ENCODE peak calls at places on chromosomes 7 and 10, in ten cellular contexts. Q is neural progenitor cell; V is T follicular helper cell; K is glutamatergic neuron; W is iris pigment epithelial cell; R is WTC11; J is pulmonary artery endothelial cell; B is mammary epithelial cell; Z is activated CD8-positive, alpha-beta memory T cell treated with anti-CD3 and anti-CD28 coated beads, Interleukin-2, amount 10 ng/mL, durations not matched to agents 7 days and 5 days; Y is astrocyte of the hippocampus. U is an unnamed sample.

GRCh38 chr10:129580897-129581296 is 113.9 kb downstream of the MGMT start:
- DNase-seq in W (no peak), B (no peak), J (no peak), R (no peak), K (no peak), V (no peak), Z (no peak), Y (no peak), Q (no peak), U (no peak)

GRCh38 chr7:157517782-157518513 is 181.1 kb downstream of the DNAJB6 start:
- DNase-seq in J (no peak), Y (no peak), Z (peak), B (no peak), K (no peak), V (no peak), W (no peak), R (no peak), Q (no peak), U (no peak)

GRCh38 chr10:30553018-30553624 is 76.4 kb downstream of the LYZL2 start:
- DNase-seq in Q (peak), K (peak), Z (no peak), J (no peak), R (peak), W (no peak), B (no peak), V (no peak), Y (no peak), U (peak)

GRCh38 chr7:131618391-131618790 is 62.0 kb upstream of the PODXL start:
- DNase-seq in B (no peak), Y (no peak), J (no peak), Z (no peak), V (no peak), R (no peak), W (no peak), K (no peak), Q (no peak), U (no peak)

GRCh38 chr10:11505636-11506035 is 105.8 kb downstream of the USP6NL start:
- DNase-seq in Y (peak), W (no peak), J (no peak), Z (no peak), B (no peak), R (no peak), K (no peak), V (no peak), Q (peak), U (no peak)

GRCh38 chr10:96651998-96652431 is 65.2 kb upstream of the TM9SF3 start:
- DNase-seq in Z (peak), Y (no peak), Q (no peak), R (no peak), B (no peak), K (no peak), J (no peak), W (no peak), V (no peak), U (no peak)

GRCh38 chr10:66836057-66836456 is 89.8 kb upstream of the LRRTM3 start:
- DNase-seq in Y (peak), V (no peak), W (peak), Z (no peak), Q (no peak), J (no peak), K (no peak), R (no peak), B (peak), U (no peak)

GRCh38 chr7:87567052-87567451 is 33.6 kb downstream of the ABCB1 start:
- DNase-seq in Q (no peak), W (peak), R (no peak), B (no peak), V (no peak), Y (peak), J (no peak), K (no peak), Z (no peak), U (no peak)

GRCh38 chr10:45001382-45002148 is 842 bp downstream of the ZNF22 start:
- DNase-seq in B (peak), Z (peak), J (no peak), K (peak), V (peak), R (no peak), W (peak), Q (peak), Y (peak), U (peak)

GRCh38 chr10:47136866-47137265 is 163.1 kb upstream of the GDF10 start:
- DNase-seq in W (peak), Q (no peak), Z (no peak), K (no peak), R (no peak), J (no peak), B (no peak), V (no peak), Y (no peak), U (no peak)

GRCh38 chr10:71719042-71719441 is 536 bp downstream of the C10orf105 start:
- DNase-seq in Y (peak), R (no peak), W (no peak), V (no peak), Q (no peak), K (no peak), Z (no peak), J (no peak), B (no peak), U (no peak)

GRCh38 chr10:118501637-118502440 is 93.6 kb downstream of the PRLHR start:
- DNase-seq in Z (no peak), B (peak), Q (no peak), Y (peak), K (no peak), V (no peak), J (no peak), W (peak), R (no peak), U (no peak)

GRCh38 chr7:146116452-146117219 is at the start of gene CNTNAP2:
- DNase-seq in R (peak), B (no peak), J (no peak), V (no peak), Q (peak), W (peak), Z (no peak), Y (peak), K (peak), U (peak)

GRCh38 chr7:2553831-2554581 is 1.3 kb downstream of the BRAT1 start:
- DNase-seq in K (peak), Y (no peak), W (no peak), J (no peak), B (no peak), Z (no peak), Q (no peak), R (no peak), V (no peak), U (no peak)

GRCh38 chr7:140704205-140704604 is 7.7 kb downstream of the NDUFB2 start:
- DNase-seq in Z (no peak), R (no peak), V (no peak), B (no peak), Y (no peak), K (no peak), J (no peak), Q (no peak), W (no peak), U (no peak)

GRCh38 chr10:30828227-30828626 is 198.7 kb upstream of the LYZL2 start:
- DNase-seq in V (no peak), Y (no peak), Q (no peak), K (no peak), W (no peak), B (no peak), Z (no peak), R (no peak), J (no peak), U (no peak)

GRCh38 chr7:8627322-8627721 is 193.9 kb downstream of the NXPH1 start:
- DNase-seq in Y (no peak), Z (no peak), K (no peak), V (no peak), W (no peak), R (no peak), B (no peak), Q (no peak), J (no peak), U (peak)

GRCh38 chr10:44963772-44964633 is 4.4 kb downstream of the RASSF4 start:
- DNase-seq in B (no peak), Z (peak), J (no peak), K (peak), Y (peak), R (peak), V (no peak), W (no peak), Q (peak), U (peak)

GRCh38 chr10:52106895-52107294 is 207.2 kb upstream of the DKK1 start:
- DNase-seq in R (no peak), B (no peak), Y (no peak), Z (no peak), W (peak), V (no peak), J (no peak), K (no peak), Q (peak), U (peak)

GRCh38 chr10:102595293-102595692 is 49.0 kb upstream of the TRIM8 start:
- DNase-seq in B (no peak), J (no peak), Z (no peak), V (no peak), Q (no peak), W (no peak), K (no peak), R (no peak), Y (no peak), U (no peak)

GRCh38 chr7:4931932-4932331 is 27.1 kb downstream of the MMD2 start:
- DNase-seq in J (no peak), R (peak), K (peak), B (peak), Y (peak), Z (no peak), V (no peak), W (no peak), Q (peak), U (peak)

GRCh38 chr10:46558141-46558410 is 1.6 kb upstream of the GPRIN2 start:
- DNase-seq in W (no peak), V (no peak), K (no peak), J (no peak), R (no peak), B (no peak), Q (no peak), Y (no peak), Z (no peak), U (no peak)

GRCh38 chr10:131021967-131022366 is 289.6 kb downstream of the TCERG1L start:
- DNase-seq in Z (no peak), R (no peak), Q (no peak), B (no peak), Y (no peak), W (no peak), J (no peak), K (no peak), V (no peak), U (no peak)

GRCh38 chr10:30374353-30374752 is 25.3 kb upstream of the MTPAP start:
- DNase-seq in V (no peak), B (no peak), Z (no peak), J (no peak), R (peak), K (no peak), W (no peak), Y (no peak), Q (peak), U (peak)

GRCh38 chr10:103062854-103063642 is 130.0 kb downstream of the NT5C2 start:
- DNase-seq in Z (no peak), V (no peak), J (no peak), K (no peak), B (no peak), R (no peak), Q (no peak), Y (no peak), W (no peak), U (peak)

GRCh38 chr7:105304040-105304895 is 84.5 kb downstream of the SRPK2 start:
- DNase-seq in V (no peak), Z (peak), B (peak), J (no peak), K (no peak), R (no peak), Y (peak), Q (no peak), W (peak), U (no peak)

GRCh38 chr7:25832456-25832855 is 319.5 kb upstream of the NFE2L3 start:
- DNase-seq in K (no peak), B (no peak), J (peak), Y (no peak), V (no peak), R (no peak), Q (no peak), W (no peak), Z (no peak), U (no peak)

GRCh38 chr10:13938940-13939339 is 352.2 kb downstream of the PRPF18 start:
- DNase-seq in Z (no peak), Q (no peak), J (no peak), R (no peak), W (no peak), B (no peak), V (no peak), K (no peak), Y (no peak), U (no peak)

GRCh38 chr7:115009736-115010435 is 88.0 kb downstream of the MDFIC start:
- DNase-seq in R (no peak), Y (peak), B (no peak), J (no peak), K (no peak), W (peak), V (no peak), Q (no peak), Z (no peak), U (no peak)

GRCh38 chr7:100639995-100640394 is 1.4 kb downstream of the TFR2 start:
- DNase-seq in W (no peak), R (no peak), V (no peak), Q (peak), K (no peak), Y (no peak), B (no peak), Z (no peak), J (no peak), U (no peak)

GRCh38 chr10:6204063-6204340 is 1.3 kb downstream of the PFKFB3 start:
- DNase-seq in R (peak), Q (peak), V (peak), J (no peak), K (peak), B (no peak), Y (peak), W (no peak), Z (peak), U (no peak)

GRCh38 chr7:47283497-47284131 is 298.3 kb downstream of the TNS3 start:
- DNase-seq in Q (no peak), J (no peak), Z (no peak), Y (no peak), V (no peak), R (no peak), K (no peak), W (no peak), B (peak), U (peak)

GRCh38 chr7:157715938-157716280 is 379.1 kb downstream of the DNAJB6 start:
- DNase-seq in V (no peak), B (no peak), Q (no peak), Z (no peak), Y (no peak), K (no peak), R (no peak), J (no peak), W (no peak), U (no peak)

GRCh38 chr10:89352039-89352597 is 24.3 kb downstream of the IFIT3 start:
- DNase-seq in J (no peak), W (peak), Q (no peak), Z (no peak), R (no peak), V (no peak), K (no peak), Y (peak), B (peak), U (peak)

GRCh38 chr10:63487990-63488389 is 22.2 kb upstream of the JMJD1C start:
- DNase-seq in Y (no peak), Z (no peak), V (no peak), R (no peak), K (no peak), Q (no peak), W (no peak), J (no peak), B (no peak), U (no peak)

GRCh38 chr10:62062028-62062427 is 160.5 kb downstream of the ARID5B start:
- DNase-seq in Q (no peak), K (no peak), J (no peak), B (no peak), V (no peak), W (no peak), R (no peak), Y (no peak), Z (no peak), U (no peak)

GRCh38 chr10:65234261-65234660 is 1691.6 kb upstream of the LRRTM3 start:
- DNase-seq in Y (no peak), Z (no peak), K (no peak), V (no peak), R (no peak), Q (no peak), W (no peak), B (peak), J (no peak), U (no peak)

GRCh38 chr7:75579899-75580298 is 87.8 kb downstream of the SPDYE5 start:
- DNase-seq in Z (no peak), B (no peak), Q (no peak), Y (no peak), K (no peak), R (no peak), V (no peak), W (no peak), J (no peak), U (no peak)